ENCODE peak calls at places on chromosomes 11 and 22, in ten cellular contexts. I, F, B, J, X, S, K, L, O and P are unnamed samples.

GRCh38 chr11:58905141-58905715 is 34.1 kb upstream of the GLYATL1 start:
- DNase-seq in I (peak; percentile 63), F (no peak), B (no peak), J (no peak), X (peak; percentile 81), S (peak; percentile 72), K (peak; percentile 81), L (no peak), O (no peak), P (no peak)

GRCh38 chr11:130671801-130672700 is 223.6 kb downstream of the ADAMTS15 start:
- DNase-seq in I (peak; percentile 23), F (no peak), B (peak; percentile 66), J (no peak), X (peak; percentile 32), S (peak; percentile 93), K (peak; percentile 51), L (no peak), O (peak; percentile 92), P (peak; percentile 47)

GRCh38 chr22:26038365-26038764 is 130.9 kb upstream of the SEZ6L start:
- DNase-seq in I (no peak), F (no peak), B (no peak), J (no peak), X (no peak), S (no peak), K (no peak), L (no peak), O (no peak), P (no peak)

GRCh38 chr22:19919701-19920363 is 21.7 kb upstream of the COMT start:
- DNase-seq in I (no peak), F (no peak), B (no peak), J (no peak), X (no peak), S (no peak), K (no peak), L (no peak), O (no peak), P (no peak)

GRCh38 chr22:38697055-38697980 is 3.4 kb downstream of the JOSD1 start:
- DNase-seq in I (no peak), F (no peak), B (no peak), J (no peak), X (no peak), S (peak; percentile 59), K (peak; percentile 9), L (no peak), O (no peak), P (no peak)

GRCh38 chr11:13010737-13011342 is 1.7 kb downstream of the RASSF10 start:
- DNase-seq in I (no peak), F (no peak), B (no peak), J (no peak), X (no peak), S (no peak), K (peak; percentile 74), L (peak; percentile 4), O (no peak), P (no peak)

GRCh38 chr11:108037636-108038035 is 28.9 kb downstream of the CUL5 start:
- DNase-seq in I (no peak), F (no peak), B (no peak), J (no peak), X (no peak), S (no peak), K (no peak), L (no peak), O (no peak), P (no peak)

GRCh38 chr11:32081129-32081641 is 9.7 kb upstream of the RCN1 start:
- DNase-seq in I (no peak), F (no peak), B (no peak), J (no peak), X (no peak), S (peak; percentile 38), K (no peak), L (peak; percentile 6), O (no peak), P (no peak)